ENCODE peak calls at places on chromosome 11, in four cellular contexts. Z, B, W and A are unnamed samples.

GRCh38 chr11:88363566-88364169 is 26.1 kb upstream of the CTSC start:
- ATAC-seq in Z (peak), B (no peak), W (peak), A (peak)

GRCh38 chr11:47857485-47858168 is 9.5 kb upstream of the NUP160 start:
- ATAC-seq in Z (no peak), B (peak), W (no peak), A (no peak)

GRCh38 chr11:11010624-11011127 is 152.8 kb upstream of the ZBED5 start:
- ATAC-seq in Z (no peak), B (no peak), W (peak), A (no peak)

GRCh38 chr11:12754582-12755250 is 80.5 kb downstream of the TEAD1 start:
- ATAC-seq in Z (no peak), B (no peak), W (no peak), A (no peak)

GRCh38 chr11:23903044-23903704 is 593.7 kb upstream of the LUZP2 start:
- ATAC-seq in Z (no peak), B (no peak), W (peak), A (no peak)

GRCh38 chr11:69899957-69900821 is 81.0 kb upstream of the FGF3 start:
- ATAC-seq in Z (no peak), B (no peak), W (peak), A (no peak)

GRCh38 chr11:100769617-100770016 is 82.5 kb downstream of the ARHGAP42 start:
- ATAC-seq in Z (no peak), B (no peak), W (no peak), A (no peak)

GRCh38 chr11:75164318-75164827 is 13.5 kb downstream of the SLCO2B1 start:
- ATAC-seq in Z (no peak), B (no peak), W (no peak), A (no peak)

GRCh38 chr11:112584674-112585073 is 324.0 kb upstream of the PLET1 start:
- ATAC-seq in Z (no peak), B (no peak), W (no peak), A (no peak)

GRCh38 chr11:61267437-61267841 is 26.5 kb downstream of the PGA5 start:
- ATAC-seq in Z (no peak), B (no peak), W (no peak), A (no peak)

GRCh38 chr11:1442807-1443366 is 43.7 kb downstream of the MOB2 start:
- ATAC-seq in Z (no peak), B (no peak), W (no peak), A (no peak)

GRCh38 chr11:100876826-100877545 is 189.9 kb downstream of the ARHGAP42 start:
- ATAC-seq in Z (no peak), B (no peak), W (no peak), A (no peak)

GRCh38 chr11:73965764-73966121 is 14.9 kb downstream of the DNAJB13 start:
- ATAC-seq in Z (no peak), B (no peak), W (no peak), A (no peak)

GRCh38 chr11:45812581-45813548 is 7.9 kb downstream of the SLC35C1 start:
- ATAC-seq in Z (peak), B (no peak), W (no peak), A (no peak)

GRCh38 chr11:119445356-119445755 is 22.4 kb upstream of the THY1 start:
- ATAC-seq in Z (no peak), B (no peak), W (no peak), A (no peak)

GRCh38 chr11:86513746-86514373 is 139.2 kb downstream of the CCDC81 start:
- ATAC-seq in Z (no peak), B (no peak), W (no peak), A (no peak)

GRCh38 chr11:70225629-70226582 is 22.8 kb downstream of the FADD start:
- ATAC-seq in Z (no peak), B (no peak), W (peak), A (no peak)

GRCh38 chr11:19595840-19596751 is 116.5 kb upstream of the NAV2 start:
- ATAC-seq in Z (no peak), B (no peak), W (peak), A (no peak)

GRCh38 chr11:34830648-34831047 is 85.5 kb downstream of the APIP start:
- ATAC-seq in Z (no peak), B (no peak), W (no peak), A (no peak)

GRCh38 chr11:8757047-8757446 is 74.5 kb downstream of the RPL27A start:
- ATAC-seq in Z (no peak), B (no peak), W (peak), A (no peak)

GRCh38 chr11:122642472-122642922 is 13.0 kb upstream of the UBASH3B start:
- ATAC-seq in Z (no peak), B (no peak), W (peak), A (peak)

GRCh38 chr11:114289779-114290178 is 6.4 kb upstream of the NNMT start:
- ATAC-seq in Z (no peak), B (no peak), W (no peak), A (no peak)

GRCh38 chr11:125272822-125273221 is 108.3 kb downstream of the PKNOX2 start:
- ATAC-seq in Z (no peak), B (no peak), W (no peak), A (no peak)